ENCODE peak calls at places on chromosomes 1 and 21, in five cellular contexts. V is effector memory CD4-positive, alpha-beta T cell; U is pancreas; L is adrenal gland; M is fibroblast of lung. S is an unnamed sample.

GRCh38 chr1:243493156-243494129 is 237.6 kb downstream of the SDCCAG8 start:
- DNase-seq in L (peak; percentile 20), U (no peak), V (no peak), M (peak; percentile 63), S (no peak)

GRCh38 chr1:46719689-46720088 is 775 bp upstream of the EFCAB14 start:
- DNase-seq in M (no peak), U (no peak), V (no peak), L (no peak), S (no peak)

GRCh38 chr1:36068866-36069265 is 15.0 kb upstream of the TEKT2 start:
- DNase-seq in V (no peak), L (no peak), U (no peak), M (no peak), S (no peak)

GRCh38 chr1:21294266-21295058 is 4.2 kb upstream of the ECE1 start:
- DNase-seq in V (peak; percentile 90), M (peak; percentile 31), L (peak; percentile 66), U (no peak), S (peak; percentile 74)

GRCh38 chr1:59487335-59488031 is 190.6 kb downstream of the FGGY start:
- DNase-seq in U (no peak), L (no peak), V (no peak), M (peak; percentile 75), S (no peak)

GRCh38 chr1:228842094-228842775 is 107.0 kb downstream of the RHOU start:
- DNase-seq in V (no peak), M (peak; percentile 88), L (peak; percentile 88), U (peak; percentile 67), S (peak; percentile 75)

GRCh38 chr1:16607433-16607851 is 5.9 kb downstream of the NBPF1 start:
- DNase-seq in L (peak; percentile 32), M (no peak), U (no peak), V (no peak), S (no peak)

GRCh38 chr1:153607381-153607780 is 5.6 kb downstream of the S100A16 start:
- DNase-seq in V (no peak), M (no peak), L (no peak), U (no peak), S (no peak)

GRCh38 chr1:210291786-210292275 is 36.9 kb upstream of the HHAT start:
- DNase-seq in V (no peak), U (no peak), L (no peak), M (peak; percentile 88), S (no peak)

GRCh38 chr1:82152356-82153281 is 351.9 kb downstream of the ADGRL2 start:
- DNase-seq in V (no peak), L (no peak), M (no peak), U (no peak), S (no peak)

GRCh38 chr1:31521761-31522555 is 54.4 kb upstream of the TINAGL1 start:
- DNase-seq in M (no peak), U (no peak), L (no peak), V (no peak), S (no peak)

GRCh38 chr21:42513985-42514882 is 582 bp downstream of the SLC37A1 start:
- DNase-seq in M (peak; percentile 24), U (peak; percentile 65), V (peak; percentile 33), L (peak; percentile 68), S (peak; percentile 57)

GRCh38 chr21:14414932-14415508 is 32.1 kb upstream of the HSPA13 start:
- DNase-seq in U (no peak), M (no peak), V (no peak), L (no peak), S (no peak)

GRCh38 chr21:39000496-39000895 is 182.8 kb downstream of the PSMG1 start:
- DNase-seq in L (no peak), V (no peak), U (no peak), M (no peak), S (peak; percentile 72)

GRCh38 chr1:156804572-156805243 is 11.9 kb downstream of the SH2D2A start:
- DNase-seq in U (no peak), M (peak; percentile 84), L (no peak), V (no peak), S (peak; percentile 72)

GRCh38 chr1:201538618-201539551 is at the start of gene NAV1:
- DNase-seq in M (peak; percentile 85), V (no peak), L (peak; percentile 67), U (peak; percentile 51), S (peak; percentile 89)

GRCh38 chr21:16086121-16086520 is 356.3 kb downstream of the USP25 start:
- DNase-seq in L (no peak), U (no peak), V (no peak), M (no peak), S (no peak)

GRCh38 chr1:162186406-162186805 is 116.9 kb downstream of the NOS1AP start:
- DNase-seq in V (no peak), U (no peak), L (no peak), M (no peak), S (no peak)

GRCh38 chr1:162191396-162192322 is 122.2 kb downstream of the NOS1AP start:
- DNase-seq in V (no peak), L (no peak), U (peak; percentile 23), M (no peak), S (no peak)

GRCh38 chr1:162187676-162188075 is 118.2 kb downstream of the NOS1AP start:
- DNase-seq in L (peak; percentile 79), M (no peak), V (no peak), U (no peak), S (no peak)

GRCh38 chr1:162192323-162192678 is 122.8 kb downstream of the NOS1AP start:
- DNase-seq in V (no peak), U (no peak), M (no peak), L (no peak), S (no peak)

DNA sequence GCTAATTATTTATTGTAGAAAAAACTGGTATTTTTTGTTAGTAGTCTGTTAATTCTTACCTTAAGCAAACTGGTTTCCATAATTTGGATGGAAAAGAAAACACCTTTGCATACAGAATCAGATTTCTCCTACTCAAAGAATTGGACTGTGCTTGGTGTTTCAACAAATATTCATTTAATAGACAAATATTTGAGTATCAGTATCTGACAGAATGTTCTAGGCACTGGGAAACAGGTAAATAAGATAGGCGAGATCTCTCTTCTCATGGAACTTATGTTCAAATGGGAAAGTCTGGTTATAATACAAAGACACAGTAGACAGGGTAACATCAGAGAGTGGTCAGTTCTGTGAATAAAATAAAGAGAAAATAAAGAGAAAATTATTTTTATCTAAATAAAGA is 119.9 kb downstream of the NOS1AP start:
- DNase-seq in M (no peak), V (no peak), U (no peak), L (no peak), S (no peak)
- H3K4me1 ChIP-seq in M (no peaks in the 10 kb centered on the region), V (no peaks in the 10 kb centered on the region), U (peaks cover 19% of the 10 kb centered on the region), L (peaks cover 14% of the 10 kb centered on the region), S (peaks cover 13% of the 10 kb centered on the region)

DNA sequence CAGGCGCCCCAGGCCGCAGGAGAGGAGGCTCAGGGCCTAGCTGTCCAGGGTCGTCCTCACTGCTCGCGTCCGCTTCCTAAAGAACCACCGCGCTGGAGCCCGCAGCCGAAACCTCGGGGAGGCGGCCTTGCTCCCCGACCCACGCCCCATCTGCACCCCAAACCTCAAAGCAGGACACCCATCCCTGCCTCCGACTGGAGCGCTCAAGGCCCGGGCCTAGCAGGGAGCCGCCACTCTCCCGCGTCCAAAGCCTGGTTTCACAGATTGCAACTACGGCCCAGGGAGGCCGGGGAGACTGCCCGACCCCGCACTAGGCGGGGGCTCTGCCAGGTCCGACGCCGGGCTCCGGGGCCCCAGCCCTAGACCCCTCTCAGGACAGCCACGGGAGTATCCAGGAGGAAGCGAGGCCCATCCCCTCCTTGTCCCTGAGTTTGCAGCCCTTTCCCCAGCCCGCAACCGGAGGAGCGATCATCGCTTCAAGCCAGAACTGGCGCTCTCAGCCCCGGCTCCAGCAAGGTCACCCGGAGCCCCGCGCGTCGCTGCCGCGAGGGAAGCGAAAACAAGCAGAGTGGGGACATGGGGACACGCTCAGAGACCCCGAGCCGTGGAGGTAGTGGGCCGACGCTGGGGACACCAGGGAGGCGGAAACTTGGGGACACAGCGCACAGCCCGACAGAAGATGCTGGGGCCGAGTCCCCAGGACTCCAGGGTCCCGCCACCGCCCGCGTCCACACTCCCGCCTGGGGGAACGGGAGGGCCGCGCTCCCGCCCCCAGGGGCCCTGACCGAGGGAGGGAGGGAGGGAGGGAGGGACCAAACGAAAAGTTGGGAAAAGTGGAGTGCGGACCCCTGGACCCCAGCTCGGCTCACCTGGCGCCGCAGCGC is 474 bp downstream of the TMEM200B start:
- DNase-seq in L (peak; percentile 40), M (peak; percentile 49), U (no peak), V (no peak), S (peak; percentile 78)
- H3K4me3 ChIP-seq in L (peak overlapping the region; percentile 40), M (peak overlapping the region; percentile 64), U (no peak overlapping the region), V (peak overlapping the region; percentile 54), S (peak overlapping the region; percentile 70)

DNA sequence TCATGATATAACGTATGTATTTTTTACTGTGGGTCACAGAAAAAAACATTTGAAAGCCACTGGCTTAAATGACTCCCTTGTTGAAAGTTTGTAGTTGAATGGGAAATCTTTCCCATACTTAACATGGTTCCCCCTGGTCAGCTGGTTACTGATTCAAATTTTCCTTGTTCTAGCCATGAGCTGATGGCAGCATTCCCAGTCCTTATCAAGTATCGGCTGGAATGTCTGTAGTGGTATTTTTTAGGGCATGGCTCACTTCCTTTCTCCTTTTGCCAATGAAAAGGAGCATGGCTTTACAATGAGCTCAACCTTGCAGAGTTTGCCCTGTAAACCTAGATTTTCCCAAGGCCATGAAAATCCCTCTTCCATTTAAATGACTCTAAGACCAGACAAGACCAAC is 55.7 kb downstream of the GIPC2 start:
- DNase-seq in V (no peak), L (peak; percentile 69), M (peak; percentile 99), U (peak; percentile 67), S (no peak)
- H3K27ac ChIP-seq in V (no peak overlapping the region), L (no peak overlapping the region), M (peak overlapping the region; percentile 83), U (no peak overlapping the region), S (no peak overlapping the region)

DNA sequence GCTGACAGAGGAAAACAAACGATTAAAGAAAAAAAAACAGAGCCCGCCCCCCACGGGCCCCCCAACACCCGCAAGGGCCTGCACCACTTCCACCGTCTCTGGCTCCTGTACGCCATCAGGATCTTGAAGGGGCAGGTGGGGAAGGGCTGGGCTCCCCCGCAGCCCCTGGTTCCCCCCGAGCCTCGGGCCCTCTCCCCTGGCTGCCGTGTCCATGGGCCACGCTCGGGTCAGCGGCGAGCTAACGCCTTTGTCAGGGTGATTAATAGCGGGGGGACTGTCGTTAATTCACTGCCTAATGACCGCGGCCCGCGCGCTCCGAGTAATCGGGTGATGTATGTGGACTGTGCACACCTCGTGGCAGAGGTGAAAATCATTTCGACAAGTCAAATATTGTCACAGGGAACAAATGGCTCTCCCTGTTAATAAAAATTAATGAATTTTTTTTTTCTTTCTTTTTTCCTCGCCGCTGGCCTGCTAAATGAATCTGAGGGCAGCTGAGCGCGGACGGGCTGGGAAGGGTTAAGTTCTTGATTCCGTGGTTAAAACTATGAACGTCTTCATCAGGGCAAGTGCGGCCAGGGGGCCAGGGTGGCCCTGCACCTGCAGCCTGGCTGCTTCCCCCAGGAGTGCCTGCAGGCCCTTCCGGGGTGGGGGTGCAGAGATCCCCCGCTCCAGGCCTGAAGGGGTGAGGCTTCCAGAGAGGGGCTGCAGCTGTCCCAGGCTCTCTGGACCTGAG is 100.8 kb downstream of the PRDM16 start:
- DNase-seq in V (no peak), U (no peak), L (no peak), M (no peak), S (peak; percentile 63)
- H3K4me1 ChIP-seq in V (no peaks in the 10 kb centered on the region), U (peaks cover 55% of the 10 kb centered on the region), L (peaks cover 18% of the 10 kb centered on the region), M (peaks cover 2% of the 10 kb centered on the region), S (peaks cover 3% of the 10 kb centered on the region)

GRCh38 chr1:26799479-26800133 is 11.9 kb downstream of the PIGV start:
- DNase-seq in L (peak; percentile 77), M (peak; percentile 84), U (no peak), V (no peak), S (peak; percentile 87)
- H3K4me3 ChIP-seq in L (no peak overlapping the region), M (peak overlapping the region; percentile 32), U (no peak overlapping the region), V (no peak overlapping the region), S (no peak overlapping the region)

DNA sequence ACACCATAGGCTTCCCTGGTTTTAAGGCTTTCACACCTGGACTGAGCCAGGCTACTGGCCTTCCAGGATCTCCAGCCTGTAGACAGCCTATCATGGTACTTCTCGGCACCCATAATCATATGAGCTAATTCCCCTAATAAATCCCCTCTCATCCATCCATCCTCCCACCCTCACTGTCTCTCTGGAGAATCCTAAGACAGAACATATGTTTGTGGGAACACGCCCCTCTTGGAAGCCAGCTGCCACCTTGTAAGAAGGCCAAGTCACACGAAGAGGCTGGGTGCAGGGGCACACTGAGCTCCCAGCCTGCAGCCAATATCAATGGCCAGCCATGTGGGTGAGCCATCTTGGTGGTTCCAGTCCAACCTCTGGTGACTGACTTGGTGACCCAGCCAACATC is 7.4 kb downstream of the CLCC1 start:
- DNase-seq in L (no peak), U (no peak), V (no peak), M (no peak), S (no peak)
- H3K27ac ChIP-seq in L (no peak overlapping the region), U (no peak overlapping the region), V (no peak overlapping the region), M (no peak overlapping the region), S (no peak overlapping the region)

S was measured in right cardiac atrium.